ENCODE peak calls at places on chromosome 1, in seven cellular contexts. One of them, this sample, is unnamed.

GRCh38 chr1:65791396-65791795 is 1.3 kb upstream of the PDE4B start:
- DNase-seq in neural progenitor cell: no peak
- DNase-seq in GM06990: no peak
- DNase-seq in colonic mucosa: no peak
- DNase-seq in fibroblast of the aortic adventitia: peak
- DNase-seq in AG09309: no peak
- DNase-seq in HCT116: no peak
- DNase-seq in this sample: peak

GRCh38 chr1:116513956-116514355 is 56.9 kb downstream of the CD58 start:
- DNase-seq in neural progenitor cell: no peak
- DNase-seq in GM06990: no peak
- DNase-seq in colonic mucosa: no peak
- DNase-seq in fibroblast of the aortic adventitia: no peak
- DNase-seq in AG09309: no peak
- DNase-seq in HCT116: no peak
- DNase-seq in this sample: no peak

GRCh38 chr1:167360120-167360519 is 139.4 kb downstream of the POU2F1 start:
- DNase-seq in neural progenitor cell: no peak
- DNase-seq in GM06990: no peak
- DNase-seq in colonic mucosa: no peak
- DNase-seq in fibroblast of the aortic adventitia: no peak
- DNase-seq in AG09309: no peak
- DNase-seq in HCT116: no peak
- DNase-seq in this sample: peak

GRCh38 chr1:221724931-221725605 is 16.8 kb downstream of the DUSP10 start:
- DNase-seq in neural progenitor cell: no peak
- DNase-seq in GM06990: no peak
- DNase-seq in colonic mucosa: no peak
- DNase-seq in fibroblast of the aortic adventitia: peak
- DNase-seq in AG09309: no peak
- DNase-seq in HCT116: no peak
- DNase-seq in this sample: peak

GRCh38 chr1:35047188-35047858 is 15.6 kb upstream of the ZMYM6 start:
- DNase-seq in neural progenitor cell: no peak
- DNase-seq in GM06990: no peak
- DNase-seq in colonic mucosa: no peak
- DNase-seq in fibroblast of the aortic adventitia: peak
- DNase-seq in AG09309: peak
- DNase-seq in HCT116: no peak
- DNase-seq in this sample: peak

GRCh38 chr1:17139637-17140036 is 20.4 kb upstream of the PADI2 start:
- DNase-seq in neural progenitor cell: no peak
- DNase-seq in GM06990: no peak
- DNase-seq in colonic mucosa: no peak
- DNase-seq in fibroblast of the aortic adventitia: no peak
- DNase-seq in AG09309: no peak
- DNase-seq in HCT116: no peak
- DNase-seq in this sample: no peak

GRCh38 chr1:226365831-226366231 is 42.1 kb downstream of the PARP1 start:
- DNase-seq in neural progenitor cell: no peak
- DNase-seq in GM06990: no peak
- DNase-seq in colonic mucosa: no peak
- DNase-seq in fibroblast of the aortic adventitia: peak
- DNase-seq in AG09309: no peak
- DNase-seq in HCT116: no peak
- DNase-seq in this sample: no peak

GRCh38 chr1:26529655-26530539 is at the start of gene RPS6KA1:
- DNase-seq in neural progenitor cell: peak
- DNase-seq in GM06990: peak
- DNase-seq in colonic mucosa: peak
- DNase-seq in fibroblast of the aortic adventitia: no peak
- DNase-seq in AG09309: no peak
- DNase-seq in HCT116: no peak
- DNase-seq in this sample: peak

GRCh38 chr1:85128296-85128695 is 72.5 kb downstream of the SYDE2 start:
- DNase-seq in neural progenitor cell: no peak
- DNase-seq in GM06990: no peak
- DNase-seq in colonic mucosa: no peak
- DNase-seq in fibroblast of the aortic adventitia: peak
- DNase-seq in AG09309: no peak
- DNase-seq in HCT116: no peak
- DNase-seq in this sample: peak

GRCh38 chr1:104648269-104648691 is 898.6 kb downstream of the AMY1C start:
- DNase-seq in neural progenitor cell: peak
- DNase-seq in GM06990: no peak
- DNase-seq in colonic mucosa: no peak
- DNase-seq in fibroblast of the aortic adventitia: no peak
- DNase-seq in AG09309: no peak
- DNase-seq in HCT116: no peak
- DNase-seq in this sample: no peak

GRCh38 chr1:201896951-201897391 is 8.3 kb downstream of the SHISA4 start:
- DNase-seq in neural progenitor cell: no peak
- DNase-seq in GM06990: no peak
- DNase-seq in colonic mucosa: no peak
- DNase-seq in fibroblast of the aortic adventitia: peak
- DNase-seq in AG09309: no peak
- DNase-seq in HCT116: no peak
- DNase-seq in this sample: no peak

GRCh38 chr1:46396429-46397398 is 2.6 kb downstream of the FAAH start:
- DNase-seq in neural progenitor cell: no peak
- DNase-seq in GM06990: no peak
- DNase-seq in colonic mucosa: peak
- DNase-seq in fibroblast of the aortic adventitia: peak
- DNase-seq in AG09309: no peak
- DNase-seq in HCT116: no peak
- DNase-seq in this sample: no peak

GRCh38 chr1:78060857-78061563 is 15.2 kb downstream of the GIPC2 start:
- DNase-seq in neural progenitor cell: no peak
- DNase-seq in GM06990: peak
- DNase-seq in colonic mucosa: no peak
- DNase-seq in fibroblast of the aortic adventitia: no peak
- DNase-seq in AG09309: no peak
- DNase-seq in HCT116: no peak
- DNase-seq in this sample: no peak

GRCh38 chr1:32426489-32427255 is 32.4 kb upstream of the BSDC1 start:
- DNase-seq in neural progenitor cell: peak
- DNase-seq in GM06990: no peak
- DNase-seq in colonic mucosa: peak
- DNase-seq in fibroblast of the aortic adventitia: no peak
- DNase-seq in AG09309: no peak
- DNase-seq in HCT116: no peak
- DNase-seq in this sample: peak

GRCh38 chr1:152110860-152111514 is 4.3 kb downstream of the TCHH start:
- DNase-seq in neural progenitor cell: peak
- DNase-seq in GM06990: no peak
- DNase-seq in colonic mucosa: peak
- DNase-seq in fibroblast of the aortic adventitia: peak
- DNase-seq in AG09309: peak
- DNase-seq in HCT116: no peak
- DNase-seq in this sample: peak

GRCh38 chr1:13730751-13731482 is 30.9 kb downstream of the PRDM2 start:
- DNase-seq in neural progenitor cell: no peak
- DNase-seq in GM06990: peak
- DNase-seq in colonic mucosa: peak
- DNase-seq in fibroblast of the aortic adventitia: no peak
- DNase-seq in AG09309: no peak
- DNase-seq in HCT116: no peak
- DNase-seq in this sample: no peak

DNA sequence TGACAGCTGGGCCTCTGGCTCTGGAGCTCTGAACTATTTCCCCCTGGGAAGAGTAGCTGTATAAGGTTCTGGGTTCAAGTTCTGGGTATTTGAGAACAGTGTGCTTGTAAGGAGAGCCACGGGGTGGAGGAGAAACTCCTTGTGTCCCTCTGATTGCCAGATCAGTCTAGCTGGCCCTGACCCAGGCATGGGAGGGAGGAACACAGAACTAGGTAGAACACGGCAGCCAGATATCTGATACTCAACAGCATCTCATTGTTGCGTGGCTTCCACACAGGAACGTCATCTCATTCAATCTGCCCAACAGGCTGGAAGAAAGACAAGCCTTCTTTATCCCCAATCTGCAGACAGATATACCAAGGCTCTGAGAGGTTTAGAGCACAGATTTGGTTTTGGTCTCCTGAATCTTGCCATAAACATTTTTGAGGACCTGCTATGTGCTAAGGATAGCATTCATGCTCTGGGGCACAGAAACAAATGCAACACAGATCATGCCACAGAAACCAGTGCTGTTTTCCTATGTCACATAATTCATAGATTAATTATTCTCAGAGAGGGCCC is 83.8 kb downstream of the PLXNA2 start:
- DNase-seq in neural progenitor cell: no peak
- DNase-seq in GM06990: no peak
- DNase-seq in colonic mucosa: no peak
- DNase-seq in fibroblast of the aortic adventitia: no peak
- DNase-seq in AG09309: no peak
- DNase-seq in HCT116: no peak
- DNase-seq in this sample: no peak
- H3K4me3 ChIP-seq in neural progenitor cell: no peak
- H3K4me3 ChIP-seq in GM06990: no peak
- H3K4me3 ChIP-seq in colonic mucosa: no peak
- H3K4me3 ChIP-seq in fibroblast of the aortic adventitia: no peak
- H3K4me3 ChIP-seq in AG09309: no peak
- H3K4me3 ChIP-seq in HCT116: no peak
- H3K4me3 ChIP-seq in this sample: no peak

GRCh38 chr1:233080286-233080685 is 129.9 kb downstream of the NTPCR start:
- DNase-seq in neural progenitor cell: no peak
- DNase-seq in GM06990: no peak
- DNase-seq in colonic mucosa: no peak
- DNase-seq in fibroblast of the aortic adventitia: no peak
- DNase-seq in AG09309: no peak
- DNase-seq in HCT116: no peak
- DNase-seq in this sample: no peak

GRCh38 chr1:233081686-233082085 is 131.3 kb downstream of the NTPCR start:
- DNase-seq in neural progenitor cell: no peak
- DNase-seq in GM06990: no peak
- DNase-seq in colonic mucosa: no peak
- DNase-seq in fibroblast of the aortic adventitia: no peak
- DNase-seq in AG09309: no peak
- DNase-seq in HCT116: no peak
- DNase-seq in this sample: peak

GRCh38 chr1:233082778-233083550 is 132.6 kb downstream of the NTPCR start:
- DNase-seq in neural progenitor cell: no peak
- DNase-seq in GM06990: peak
- DNase-seq in colonic mucosa: no peak
- DNase-seq in fibroblast of the aortic adventitia: no peak
- DNase-seq in AG09309: no peak
- DNase-seq in HCT116: no peak
- DNase-seq in this sample: no peak

GRCh38 chr1:233075045-233075444 is 124.6 kb downstream of the NTPCR start:
- DNase-seq in neural progenitor cell: no peak
- DNase-seq in GM06990: no peak
- DNase-seq in colonic mucosa: no peak
- DNase-seq in fibroblast of the aortic adventitia: peak
- DNase-seq in AG09309: peak
- DNase-seq in HCT116: no peak
- DNase-seq in this sample: peak

DNA sequence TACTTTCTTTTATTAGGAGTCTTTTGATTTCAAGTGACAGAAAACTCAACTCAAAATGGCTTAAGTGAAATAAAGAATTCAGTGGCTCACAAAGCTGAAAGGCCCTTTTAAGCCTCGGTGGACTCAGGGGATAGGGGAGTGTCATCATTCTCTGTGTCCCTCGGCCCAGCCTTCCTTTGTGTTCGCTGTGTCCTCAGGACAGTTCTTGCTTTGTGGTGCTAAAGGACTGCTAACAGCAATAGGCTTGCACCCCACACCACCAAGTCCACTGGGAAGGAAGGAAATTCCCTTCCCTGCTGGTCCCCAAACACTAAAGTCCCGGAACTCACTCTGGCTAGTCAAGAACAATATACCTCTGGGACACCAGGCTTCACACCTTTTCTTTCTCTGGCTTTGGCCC is 129.2 kb downstream of the NTPCR start:
- DNase-seq in neural progenitor cell: peak
- DNase-seq in GM06990: no peak
- DNase-seq in colonic mucosa: no peak
- DNase-seq in fibroblast of the aortic adventitia: no peak
- DNase-seq in AG09309: no peak
- DNase-seq in HCT116: no peak
- DNase-seq in this sample: no peak
- TF ChIP-seq CTCF in neural progenitor cell: no peak
- TF ChIP-seq CTCF in GM06990: no peak
- TF ChIP-seq CTCF in colonic mucosa: no peak
- TF ChIP-seq CTCF in fibroblast of the aortic adventitia: no peak
- TF ChIP-seq CTCF in AG09309: no peak
- TF ChIP-seq CTCF in HCT116: no peak
- TF ChIP-seq CTCF in this sample: no peak

DNA sequence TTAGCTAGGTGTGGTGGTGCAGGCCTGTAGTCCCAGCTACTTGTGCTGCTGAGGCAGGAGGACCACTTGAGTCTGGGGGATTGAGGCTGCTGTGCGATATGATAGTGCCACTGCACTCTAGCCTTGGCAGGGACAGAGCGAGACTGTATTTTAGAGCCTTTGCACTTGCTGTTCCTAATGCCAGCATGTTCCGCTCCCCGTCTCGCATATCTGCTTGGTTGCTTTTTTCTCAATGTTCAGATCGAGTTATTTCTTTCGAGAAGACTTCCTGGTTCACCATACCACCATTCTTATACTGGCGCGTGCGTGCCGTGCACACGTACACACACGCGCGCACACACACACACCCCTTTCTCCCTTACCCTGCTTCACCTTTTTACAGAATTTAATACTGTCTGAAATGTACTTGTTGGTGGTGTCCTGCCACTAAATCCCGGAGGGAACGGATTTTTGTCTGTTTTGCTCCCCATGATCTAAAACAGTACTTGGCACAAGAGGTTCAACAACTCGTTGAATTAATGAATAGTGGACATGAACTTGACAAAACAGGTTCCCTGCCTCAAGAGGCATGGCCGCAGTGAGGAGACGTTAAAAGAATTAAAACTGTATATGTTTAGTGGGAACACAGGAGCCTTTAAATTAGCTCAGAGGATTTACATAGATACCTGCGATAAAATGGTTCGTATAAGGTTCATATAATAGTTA is 1.1 kb upstream of the RPRD2 start:
- DNase-seq in neural progenitor cell: no peak
- DNase-seq in GM06990: peak
- DNase-seq in colonic mucosa: peak
- DNase-seq in fibroblast of the aortic adventitia: no peak
- DNase-seq in AG09309: no peak
- DNase-seq in HCT116: no peak
- DNase-seq in this sample: no peak
- H3K4me3 ChIP-seq in neural progenitor cell: peak
- H3K4me3 ChIP-seq in GM06990: peak
- H3K4me3 ChIP-seq in colonic mucosa: peak
- H3K4me3 ChIP-seq in fibroblast of the aortic adventitia: peak
- H3K4me3 ChIP-seq in AG09309: no peak
- H3K4me3 ChIP-seq in HCT116: peak
- H3K4me3 ChIP-seq in this sample: peak

DNA sequence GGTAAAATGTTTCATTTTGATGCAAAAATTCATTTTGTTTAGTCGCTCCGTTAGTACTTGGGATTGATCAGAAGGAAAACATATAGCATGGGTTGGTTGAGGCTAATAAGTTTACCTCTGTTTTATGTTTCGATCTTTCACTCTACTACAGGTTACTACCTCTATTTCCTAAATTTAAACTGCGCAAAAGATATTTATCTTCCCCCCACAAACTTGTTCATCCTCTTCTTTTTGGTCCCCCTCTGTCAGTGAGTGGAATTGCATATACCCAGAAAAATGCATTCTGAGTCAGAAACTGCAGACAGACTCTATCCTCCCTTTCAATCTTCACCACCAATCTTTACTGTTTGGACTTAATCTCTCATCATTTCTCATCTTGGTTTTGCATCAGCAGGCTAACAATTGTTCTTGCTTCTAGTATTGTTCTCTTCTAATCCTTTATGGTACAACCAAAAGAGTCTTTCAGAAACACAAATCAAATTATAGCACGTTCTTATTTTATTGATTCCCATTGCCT is 316.0 kb upstream of the ADGRL4 start:
- DNase-seq in neural progenitor cell: no peak
- DNase-seq in GM06990: no peak
- DNase-seq in colonic mucosa: no peak
- DNase-seq in fibroblast of the aortic adventitia: peak
- DNase-seq in AG09309: peak
- DNase-seq in HCT116: no peak
- DNase-seq in this sample: peak
- TF ChIP-seq CTCF in neural progenitor cell: peak
- TF ChIP-seq CTCF in GM06990: no peak
- TF ChIP-seq CTCF in colonic mucosa: no peak
- TF ChIP-seq CTCF in fibroblast of the aortic adventitia: no peak
- TF ChIP-seq CTCF in AG09309: peak
- TF ChIP-seq CTCF in HCT116: no peak
- TF ChIP-seq CTCF in this sample: peak

This sample was measured in fibroblast of villous mesenchyme.